ENCODE peak calls at places on chromosome 2, in ten cellular contexts. L is spleen, C is sigmoid colon, W is GM12892, Y is transverse colon, E is K562, A is prostate gland, O is endothelial cell of umbilical vein, V is HepG2, X is HCT116. F is an unnamed sample.

GRCh38 chr2:85911836-85912692 is 23.3 kb upstream of the ST3GAL5 start:
- DNase-seq in L (no peak), C (no peak), W (no peak), Y (no peak), E (no peak), A (no peak), O (no peak), V (no peak), X (no peak), F (peak; percentile 87)

GRCh38 chr2:10948606-10949230 is 37.0 kb downstream of the KCNF1 start:
- DNase-seq in L (peak; percentile 69), C (no peak), W (no peak), Y (no peak), E (no peak), A (no peak), O (no peak), V (no peak), X (no peak), F (no peak)

GRCh38 chr2:134244091-134244490 is 9.8 kb upstream of the MGAT5 start:
- DNase-seq in L (no peak), C (no peak), W (no peak), Y (no peak), E (no peak), A (no peak), O (no peak), V (no peak), X (no peak), F (no peak)

GRCh38 chr2:46157072-46157965 is 139.9 kb upstream of the EPAS1 start:
- DNase-seq in L (no peak), C (no peak), W (no peak), Y (no peak), E (no peak), A (no peak), O (no peak), V (no peak), X (no peak), F (no peak)

GRCh38 chr2:14778015-14778414 is 145.5 kb downstream of the LRATD1 start:
- DNase-seq in L (no peak), C (no peak), W (no peak), Y (no peak), E (no peak), A (no peak), O (no peak), V (no peak), X (no peak), F (no peak)

GRCh38 chr2:227477291-227477690 is 5.3 kb downstream of the AGFG1 start:
- DNase-seq in L (no peak), C (no peak), W (no peak), Y (no peak), E (no peak), A (no peak), O (no peak), V (no peak), X (no peak), F (no peak)

GRCh38 chr2:162126145-162126926 is 25.7 kb downstream of the GCG start:
- DNase-seq in L (no peak), C (no peak), W (no peak), Y (no peak), E (no peak), A (no peak), O (peak; percentile 57), V (no peak), X (no peak), F (no peak)

GRCh38 chr2:56456791-56457190 is 273.0 kb downstream of the CCDC85A start:
- DNase-seq in L (no peak), C (no peak), W (no peak), Y (no peak), E (no peak), A (no peak), O (no peak), V (no peak), X (no peak), F (no peak)

GRCh38 chr2:233178994-233179847 is 72.3 kb upstream of the ATG16L1 start:
- DNase-seq in L (no peak), C (no peak), W (no peak), Y (no peak), E (peak; percentile 43), A (no peak), O (no peak), V (no peak), X (no peak), F (no peak)

DNA sequence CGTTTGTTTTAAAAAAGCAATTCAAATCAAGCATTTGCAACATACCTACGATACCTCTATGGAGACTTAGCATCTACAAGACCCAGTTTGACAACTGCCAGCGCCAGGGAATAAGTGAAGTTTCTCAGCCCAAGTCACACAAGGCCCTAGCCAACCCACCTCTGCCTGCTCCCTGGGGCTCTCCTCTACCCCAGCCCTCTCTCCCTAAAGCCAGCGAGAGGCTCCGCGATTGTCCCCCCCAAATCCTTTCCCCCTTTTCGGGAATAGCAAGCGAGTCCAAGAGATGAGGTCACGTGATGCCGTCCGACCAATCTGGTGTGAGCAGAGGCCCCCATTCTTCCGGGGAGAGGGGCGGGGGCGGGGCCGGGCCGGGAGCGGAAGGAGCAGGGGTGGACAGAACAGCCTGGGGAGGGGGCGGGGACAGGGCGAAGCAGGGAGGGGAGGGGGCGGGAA is 102.2 kb upstream of the RAB6C start:
- DNase-seq in L (peak; percentile 94), C (peak; percentile 96), W (peak; percentile 67), Y (peak; percentile 90), E (peak; percentile 84), A (peak; percentile 92), O (no peak), V (no peak), X (peak; percentile 34), F (peak; percentile 95)
- TF ChIP-seq POLR2A in L (no peak), C (no peak), W (no peak), Y (no peak), E (no peak), A (no peak), O (no peak), V (no peak), X (no peak), F (no peak)

DNA sequence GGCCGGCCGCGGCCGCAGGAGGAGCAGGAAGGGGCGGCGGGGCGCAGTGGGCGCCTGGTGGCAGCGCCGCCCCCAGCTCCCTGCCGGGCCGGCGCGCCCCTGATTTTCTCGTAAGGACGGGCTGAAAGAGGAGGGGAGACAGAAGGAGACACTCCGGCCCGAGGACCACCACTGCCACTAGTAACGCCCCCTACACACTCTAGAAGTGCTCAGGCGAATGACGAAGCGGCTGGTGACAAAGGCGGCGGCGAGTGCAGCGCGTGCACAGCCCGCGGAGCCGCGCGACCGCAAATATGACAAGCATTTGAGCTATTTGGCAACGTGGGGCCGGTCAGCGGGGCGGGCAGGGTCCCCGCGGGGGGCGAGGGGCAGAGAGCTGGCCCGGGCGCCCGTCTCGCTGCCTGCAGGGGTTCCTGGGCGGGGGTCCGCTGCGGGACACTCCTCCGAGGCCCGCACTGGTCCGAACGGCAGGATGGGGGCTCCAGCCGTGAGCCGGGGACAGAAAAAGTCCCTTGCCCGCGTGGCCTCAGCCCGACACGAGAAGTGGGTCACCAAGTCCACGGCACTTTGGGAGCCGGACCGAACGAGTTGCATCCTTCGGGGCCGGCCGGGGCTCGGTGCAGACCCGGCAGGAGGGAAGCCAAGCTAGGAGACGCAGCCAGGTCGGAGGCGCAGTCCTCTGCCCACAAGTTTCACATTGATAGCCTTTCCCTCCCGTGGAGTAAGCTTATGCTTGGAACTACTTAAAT is 524 bp upstream of the SERTAD2 start:
- DNase-seq in L (peak; percentile 95), C (peak; percentile 92), W (no peak), Y (peak; percentile 78), E (peak; percentile 82), A (peak; percentile 67), O (peak; percentile 77), V (peak; percentile 87), X (peak; percentile 64), F (peak; percentile 91)
- TF ChIP-seq POLR2AphosphoS5 in L (peak; percentile 0), C (peak; percentile 61), W (peak; percentile 82), Y (peak; percentile 70), E (peak; percentile 67), A (peak; percentile 24), O (peak; percentile 94), V (peak; percentile 81), X (peak; percentile 89), F (peak; percentile 39)

GRCh38 chr2:128214251-128214650 is 104.4 kb downstream of the HS6ST1 start:
- DNase-seq in L (no peak), C (no peak), W (no peak), Y (no peak), E (no peak), A (no peak), O (no peak), V (no peak), X (no peak), F (no peak)

GRCh38 chr2:128219891-128220290 is 98.8 kb downstream of the HS6ST1 start:
- DNase-seq in L (no peak), C (no peak), W (no peak), Y (no peak), E (peak; percentile 9), A (no peak), O (no peak), V (no peak), X (no peak), F (peak; percentile 31)

GRCh38 chr2:128215897-128216645 is 102.6 kb downstream of the HS6ST1 start:
- DNase-seq in L (no peak), C (no peak), W (no peak), Y (no peak), E (no peak), A (no peak), O (no peak), V (no peak), X (no peak), F (no peak)

GRCh38 chr2:128217671-128218070 is 101.0 kb downstream of the HS6ST1 start:
- DNase-seq in L (no peak), C (no peak), W (no peak), Y (no peak), E (no peak), A (no peak), O (no peak), V (no peak), X (no peak), F (no peak)

DNA sequence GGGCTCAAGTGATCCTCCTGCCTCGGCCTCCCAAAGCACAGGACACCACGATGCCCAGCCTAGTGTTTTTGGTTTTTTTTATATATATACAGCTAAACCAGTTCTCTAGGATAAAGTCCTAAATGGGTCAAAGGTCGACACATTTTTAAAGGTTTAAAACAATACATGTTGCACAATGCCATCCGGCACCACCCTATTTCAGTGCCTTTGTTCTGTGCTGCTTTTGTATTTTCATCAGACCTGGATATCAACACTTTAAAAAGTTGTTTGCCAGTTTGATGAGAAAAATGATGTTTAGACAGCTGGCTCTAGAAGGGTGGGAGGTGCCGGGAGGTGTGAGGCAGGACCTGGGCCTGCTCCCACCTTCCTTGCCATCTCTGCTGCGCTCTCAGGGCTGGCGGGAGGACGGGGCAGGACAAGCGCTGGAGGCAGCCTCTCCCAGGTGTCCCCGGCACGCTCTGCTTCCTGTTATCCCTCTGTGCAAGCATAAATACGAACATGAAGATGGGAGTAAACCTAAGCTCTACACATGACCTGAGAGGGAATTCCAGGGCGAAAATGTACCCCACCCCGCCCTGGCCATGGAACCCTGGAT is 103.7 kb downstream of the HS6ST1 start:
- DNase-seq in L (no peak), C (no peak), W (no peak), Y (no peak), E (no peak), A (no peak), O (no peak), V (no peak), X (no peak), F (no peak)
- TF ChIP-seq POLR2A in L (no peak), C (no peak), W (no peak), Y (no peak), E (no peak), A (no peak), O (no peak), V (no peak), X (no peak), F (no peak)

DNA sequence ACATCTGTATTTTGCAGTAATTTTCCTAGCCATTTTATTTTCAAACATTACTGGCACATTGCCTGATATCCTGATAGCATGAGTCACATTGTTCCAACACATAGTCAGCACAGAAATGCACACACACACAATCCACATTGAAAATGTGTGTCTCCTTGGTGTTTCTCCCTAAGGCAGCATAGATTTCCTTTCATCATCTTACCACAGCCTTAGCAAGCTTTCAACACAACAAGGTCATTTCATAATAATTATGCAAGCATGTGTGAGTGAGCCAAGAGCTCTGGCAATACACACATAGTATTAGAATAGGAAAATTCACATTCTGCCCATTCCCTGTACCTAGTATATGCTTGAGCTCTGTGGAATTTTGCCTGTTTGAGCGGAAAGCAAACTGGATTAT is 245.3 kb upstream of the MEIS1 start:
- DNase-seq in L (no peak), C (no peak), W (no peak), Y (no peak), E (no peak), A (no peak), O (no peak), V (no peak), X (no peak), F (no peak)
- TF ChIP-seq POLR2AphosphoS5 in L (no peak), C (peak; percentile 41), W (no peak), Y (no peak), E (no peak), A (no peak), O (no peak), V (no peak), X (no peak), F (peak; percentile 97)